ENCODE peak calls at places on chromosomes 12 and 14, in six cellular contexts. U is PC-3, T is MM.1S, S is stomach, Z is transverse colon, P is uterus. A is an unnamed sample.

GRCh38 chr12:88113871-88114270 is 28.0 kb downstream of the CEP290 start:
- DNase-seq in P (no peak), Z (no peak), U (peak; percentile 20), S (no peak), T (no peak), A (no peak)

GRCh38 chr12:53733051-53733812 is 6.0 kb upstream of the CALCOCO1 start:
- DNase-seq in T (no peak), U (peak; percentile 74), P (no peak), S (no peak), Z (no peak), A (no peak)

GRCh38 chr12:119687344-119687865 is 19.5 kb downstream of the PRKAB1 start:
- DNase-seq in T (no peak), P (no peak), Z (no peak), U (no peak), S (no peak), A (no peak)

GRCh38 chr14:50312734-50313054 is 570 bp downstream of the DMAC2L start:
- DNase-seq in U (no peak), P (no peak), S (no peak), Z (no peak), T (no peak), A (no peak)

GRCh38 chr12:92566448-92567040 is 136.2 kb upstream of the PLEKHG7 start:
- DNase-seq in S (no peak), P (no peak), Z (no peak), U (no peak), T (no peak), A (no peak)

GRCh38 chr12:116287850-116288301 is 10.4 kb upstream of the MED13L start:
- DNase-seq in P (no peak), Z (no peak), S (no peak), T (no peak), U (peak; percentile 88), A (no peak)

GRCh38 chr12:2168808-2169207 is 116.0 kb downstream of the CACNA1C start:
- DNase-seq in S (no peak), Z (peak; percentile 84), U (peak; percentile 57), P (no peak), T (no peak), A (no peak)

GRCh38 chr14:101130861-101131260 is 227.3 kb upstream of the RTL1 start:
- DNase-seq in T (no peak), S (no peak), P (no peak), Z (no peak), U (no peak), A (no peak)

GRCh38 chr14:94036328-94037167 is 10.4 kb downstream of the OTUB2 start:
- DNase-seq in Z (peak; percentile 81), T (peak; percentile 58), U (peak; percentile 82), P (peak; percentile 62), S (peak; percentile 78), A (peak; percentile 75)

GRCh38 chr12:104458645-104459555 is 2.2 kb downstream of the CHST11 start:
- DNase-seq in U (no peak), S (no peak), Z (peak; percentile 22), T (peak; percentile 81), P (no peak), A (no peak)

GRCh38 chr14:52266179-52266578 is 1.3 kb upstream of the PTGDR start:
- DNase-seq in P (peak; percentile 57), U (no peak), T (no peak), Z (no peak), S (no peak), A (peak; percentile 75)

GRCh38 chr12:108720757-108721514 is 10.4 kb downstream of the CORO1C start:
- DNase-seq in Z (no peak), S (no peak), T (no peak), U (peak; percentile 65), P (no peak), A (no peak)

GRCh38 chr14:37678916-37679315 is 83.5 kb downstream of the TTC6 start:
- DNase-seq in S (no peak), U (no peak), P (no peak), Z (no peak), T (no peak), A (no peak)

GRCh38 chr14:32434180-32434579 is 105.1 kb downstream of the AKAP6 start:
- DNase-seq in P (no peak), S (no peak), Z (peak; percentile 18), T (no peak), U (no peak), A (no peak)

GRCh38 chr14:49512147-49512551 is 74.0 kb downstream of the RPS29 start:
- DNase-seq in Z (no peak), P (no peak), S (no peak), U (peak; percentile 97), T (no peak), A (no peak)

GRCh38 chr12:32107376-32108267 is 975 bp downstream of the BICD1 start:
- DNase-seq in Z (peak; percentile 13), S (no peak), U (peak; percentile 61), P (peak; percentile 27), T (no peak), A (no peak)

GRCh38 chr14:29222671-29223268 is 456.2 kb downstream of the FOXG1 start:
- DNase-seq in P (no peak), S (no peak), U (peak; percentile 59), Z (no peak), T (peak; percentile 51), A (no peak)

GRCh38 chr14:32494566-32495434 is 165.7 kb downstream of the AKAP6 start:
- DNase-seq in S (no peak), U (no peak), Z (no peak), P (no peak), T (no peak), A (no peak)

GRCh38 chr12:58368001-58368400 is 426.6 kb downstream of the ATP23 start:
- DNase-seq in Z (no peak), U (peak; percentile 62), T (no peak), S (no peak), P (no peak), A (no peak)

GRCh38 chr14:79369359-79370332 is 841.7 kb downstream of the DIO2 start:
- DNase-seq in P (peak; percentile 46), Z (no peak), T (no peak), U (peak; percentile 90), S (no peak), A (no peak)

GRCh38 chr12:104522985-104523719 is 66.4 kb downstream of the CHST11 start:
- DNase-seq in U (peak; percentile 23), P (no peak), S (no peak), Z (no peak), T (peak; percentile 34), A (no peak)

GRCh38 chr12:42968426-42968825 is 378.9 kb upstream of the PRICKLE1 start:
- DNase-seq in T (no peak), Z (no peak), P (no peak), U (no peak), S (no peak), A (no peak)

GRCh38 chr14:91283666-91284065 is 39.2 kb upstream of the GPR68 start:
- DNase-seq in Z (no peak), P (no peak), T (no peak), U (peak; percentile 30), S (no peak), A (no peak)

GRCh38 chr14:24965934-24966593 is 83.9 kb downstream of the STXBP6 start:
- DNase-seq in S (peak; percentile 37), P (no peak), T (no peak), U (no peak), Z (peak; percentile 37), A (peak; percentile 61)

GRCh38 chr14:67574156-67574555 is 25.9 kb downstream of the PIGH start:
- DNase-seq in Z (no peak), S (no peak), T (no peak), P (no peak), U (no peak), A (peak; percentile 60)

DNA sequence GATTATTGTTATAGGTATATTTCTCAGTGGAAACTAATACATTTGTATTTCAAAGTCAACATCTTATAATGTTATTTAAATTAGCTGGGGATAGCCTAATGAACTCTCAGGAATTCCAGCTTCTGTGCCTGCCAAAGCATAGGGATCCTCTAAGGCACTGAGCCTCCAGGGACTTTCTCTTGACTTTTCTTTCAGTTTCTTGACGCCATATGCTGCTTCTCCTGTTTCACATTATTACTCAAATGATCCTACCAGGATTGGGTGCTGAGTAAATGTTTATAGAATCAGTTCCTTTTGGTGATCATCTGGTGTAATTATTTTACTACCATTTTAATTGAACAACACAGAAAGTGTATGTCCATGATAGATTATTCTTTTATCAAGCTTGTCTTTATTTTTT is 7.9 kb downstream of the METTL25 start:
- DNase-seq in Z (no peak), S (no peak), T (no peak), U (no peak), P (no peak), A (no peak)
- H3K4me3 ChIP-seq in Z (no peak overlapping the region), S (no peak overlapping the region), T (no peak overlapping the region), U (no peak overlapping the region), P (no peak overlapping the region), A (no peak overlapping the region)

GRCh38 chr12:96364092-96364700 is 36.0 kb downstream of the CDK17 start:
- DNase-seq in Z (no peak), S (no peak), P (no peak), U (peak; percentile 20), T (no peak), A (no peak)
- H3K27ac ChIP-seq in Z (no peak overlapping the region), S (no peak overlapping the region), P (no peak overlapping the region), U (peak overlapping the region; percentile 18), T (no peak overlapping the region), A (no peak overlapping the region)

GRCh38 chr12:115030017-115030416 is 346.0 kb upstream of the TBX3 start:
- DNase-seq in T (no peak), Z (no peak), U (no peak), P (no peak), S (no peak), A (no peak)
- TF ChIP-seq CTCF in T (no peak), Z (no peak), U (no peak), P (no peak), S (no peak), A (no peak)

DNA sequence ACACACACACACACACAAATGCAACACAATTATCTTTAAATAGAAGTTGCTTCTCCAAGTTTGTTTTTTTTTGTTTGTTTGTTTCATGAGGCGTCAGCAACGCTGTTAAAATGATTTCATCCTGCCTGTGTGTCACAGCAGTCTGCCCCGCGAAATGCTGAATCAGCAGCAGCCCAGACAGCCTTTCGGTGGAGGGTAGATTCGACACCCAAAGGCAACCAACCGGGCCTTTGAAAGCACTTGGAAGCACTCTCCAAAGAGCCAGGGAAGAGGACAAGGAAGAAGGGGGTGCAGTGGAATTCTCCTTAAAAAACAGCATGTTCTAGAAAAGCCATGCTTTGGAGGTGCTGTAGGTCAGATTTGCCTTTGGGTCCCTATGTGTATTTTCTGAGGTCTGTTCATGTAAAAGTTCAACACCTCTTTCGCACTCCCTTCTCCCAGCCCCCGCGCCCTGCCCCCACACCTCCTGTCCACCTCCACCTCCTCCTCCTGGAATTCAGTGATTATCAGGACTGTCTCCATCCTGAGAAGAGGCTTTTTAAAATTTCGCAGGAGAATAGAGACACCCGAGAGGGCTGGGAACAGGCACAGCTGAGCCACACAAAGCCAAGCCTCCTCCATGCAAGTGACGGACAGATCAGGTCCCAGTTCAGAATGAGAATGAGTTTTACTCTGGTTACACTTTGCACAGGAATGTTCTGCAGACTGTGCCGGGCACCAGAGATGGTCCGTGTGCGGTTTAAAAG is 177.8 kb downstream of the ETV6 start:
- DNase-seq in P (no peak), U (no peak), S (no peak), Z (no peak), T (no peak), A (no peak)
- H3K4me3 ChIP-seq in P (no peak overlapping the region), U (no peak overlapping the region), S (peak overlapping the region; percentile 7), Z (no peak overlapping the region), T (no peak overlapping the region), A (peak overlapping the region; percentile 23)

A was measured in tibial artery.